ENCODE peak calls at places on chromosomes 12 and 14, in ten cellular contexts. One of them, this sample, is unnamed.

GRCh38 chr12:96294831-96295230 is 100.7 kb downstream of the ELK3 start:
- DNase-seq in fibroblast of pulmonary artery: peak
- DNase-seq in astrocyte of the spinal cord: peak
- DNase-seq in SK-N-SH: no peak
- DNase-seq in cardiac fibroblast: peak
- DNase-seq in RWPE2: no peak
- DNase-seq in A549: no peak
- DNase-seq in bronchial epithelial cell: no peak
- DNase-seq in AG09309: no peak
- DNase-seq in AG10803: peak
- DNase-seq in this sample: peak

GRCh38 chr12:22100952-22101748 is 55.1 kb downstream of the CMAS start:
- DNase-seq in fibroblast of pulmonary artery: peak
- DNase-seq in astrocyte of the spinal cord: peak
- DNase-seq in SK-N-SH: no peak
- DNase-seq in cardiac fibroblast: peak
- DNase-seq in RWPE2: no peak
- DNase-seq in A549: no peak
- DNase-seq in bronchial epithelial cell: peak
- DNase-seq in AG09309: peak
- DNase-seq in AG10803: peak
- DNase-seq in this sample: peak

GRCh38 chr12:15580431-15580830 is 208.8 kb downstream of the EPS8 start:
- DNase-seq in fibroblast of pulmonary artery: no peak
- DNase-seq in astrocyte of the spinal cord: no peak
- DNase-seq in SK-N-SH: no peak
- DNase-seq in cardiac fibroblast: no peak
- DNase-seq in RWPE2: no peak
- DNase-seq in A549: no peak
- DNase-seq in bronchial epithelial cell: no peak
- DNase-seq in AG09309: no peak
- DNase-seq in AG10803: no peak
- DNase-seq in this sample: no peak

GRCh38 chr12:92403210-92404175 is 257.8 kb upstream of the BTG1 start:
- DNase-seq in fibroblast of pulmonary artery: no peak
- DNase-seq in astrocyte of the spinal cord: no peak
- DNase-seq in SK-N-SH: no peak
- DNase-seq in cardiac fibroblast: no peak
- DNase-seq in RWPE2: no peak
- DNase-seq in A549: no peak
- DNase-seq in bronchial epithelial cell: no peak
- DNase-seq in AG09309: no peak
- DNase-seq in AG10803: no peak
- DNase-seq in this sample: no peak

GRCh38 chr12:97602315-97602714 is 139.7 kb downstream of the RMST start:
- DNase-seq in fibroblast of pulmonary artery: no peak
- DNase-seq in astrocyte of the spinal cord: no peak
- DNase-seq in SK-N-SH: no peak
- DNase-seq in cardiac fibroblast: no peak
- DNase-seq in RWPE2: no peak
- DNase-seq in A549: no peak
- DNase-seq in bronchial epithelial cell: no peak
- DNase-seq in AG09309: no peak
- DNase-seq in AG10803: no peak
- DNase-seq in this sample: no peak

GRCh38 chr12:58066296-58066695 is 124.9 kb downstream of the ATP23 start:
- DNase-seq in fibroblast of pulmonary artery: no peak
- DNase-seq in astrocyte of the spinal cord: no peak
- DNase-seq in SK-N-SH: no peak
- DNase-seq in cardiac fibroblast: no peak
- DNase-seq in RWPE2: peak
- DNase-seq in A549: no peak
- DNase-seq in bronchial epithelial cell: peak
- DNase-seq in AG09309: no peak
- DNase-seq in AG10803: no peak
- DNase-seq in this sample: no peak

GRCh38 chr14:83208346-83208745 is 1674.7 kb upstream of the SEL1L start:
- DNase-seq in fibroblast of pulmonary artery: no peak
- DNase-seq in astrocyte of the spinal cord: no peak
- DNase-seq in SK-N-SH: no peak
- DNase-seq in cardiac fibroblast: no peak
- DNase-seq in RWPE2: no peak
- DNase-seq in A549: no peak
- DNase-seq in bronchial epithelial cell: peak
- DNase-seq in AG09309: no peak
- DNase-seq in AG10803: no peak
- DNase-seq in this sample: peak

GRCh38 chr14:44453433-44454171 is 53.5 kb downstream of the FSCB start:
- DNase-seq in fibroblast of pulmonary artery: no peak
- DNase-seq in astrocyte of the spinal cord: no peak
- DNase-seq in SK-N-SH: no peak
- DNase-seq in cardiac fibroblast: no peak
- DNase-seq in RWPE2: no peak
- DNase-seq in A549: no peak
- DNase-seq in bronchial epithelial cell: no peak
- DNase-seq in AG09309: no peak
- DNase-seq in AG10803: no peak
- DNase-seq in this sample: no peak

GRCh38 chr14:95261616-95262510 is 57.8 kb downstream of the CLMN start:
- DNase-seq in fibroblast of pulmonary artery: no peak
- DNase-seq in astrocyte of the spinal cord: no peak
- DNase-seq in SK-N-SH: no peak
- DNase-seq in cardiac fibroblast: peak
- DNase-seq in RWPE2: no peak
- DNase-seq in A549: no peak
- DNase-seq in bronchial epithelial cell: peak
- DNase-seq in AG09309: no peak
- DNase-seq in AG10803: no peak
- DNase-seq in this sample: no peak

GRCh38 chr12:42987216-42987631 is 397.7 kb upstream of the PRICKLE1 start:
- DNase-seq in fibroblast of pulmonary artery: no peak
- DNase-seq in astrocyte of the spinal cord: peak
- DNase-seq in SK-N-SH: peak
- DNase-seq in cardiac fibroblast: no peak
- DNase-seq in RWPE2: no peak
- DNase-seq in A549: no peak
- DNase-seq in bronchial epithelial cell: no peak
- DNase-seq in AG09309: no peak
- DNase-seq in AG10803: peak
- DNase-seq in this sample: no peak

GRCh38 chr12:65631621-65632111 is 192.6 kb upstream of the HMGA2 start:
- DNase-seq in fibroblast of pulmonary artery: peak
- DNase-seq in astrocyte of the spinal cord: peak
- DNase-seq in SK-N-SH: no peak
- DNase-seq in cardiac fibroblast: peak
- DNase-seq in RWPE2: peak
- DNase-seq in A549: peak
- DNase-seq in bronchial epithelial cell: peak
- DNase-seq in AG09309: peak
- DNase-seq in AG10803: peak
- DNase-seq in this sample: peak

GRCh38 chr12:108683906-108684556 is 47.3 kb downstream of the CORO1C start:
- DNase-seq in fibroblast of pulmonary artery: no peak
- DNase-seq in astrocyte of the spinal cord: no peak
- DNase-seq in SK-N-SH: no peak
- DNase-seq in cardiac fibroblast: no peak
- DNase-seq in RWPE2: no peak
- DNase-seq in A549: no peak
- DNase-seq in bronchial epithelial cell: no peak
- DNase-seq in AG09309: no peak
- DNase-seq in AG10803: no peak
- DNase-seq in this sample: no peak

GRCh38 chr12:5567021-5567744 is 135.3 kb downstream of the NTF3 start:
- DNase-seq in fibroblast of pulmonary artery: no peak
- DNase-seq in astrocyte of the spinal cord: no peak
- DNase-seq in SK-N-SH: peak
- DNase-seq in cardiac fibroblast: no peak
- DNase-seq in RWPE2: no peak
- DNase-seq in A549: no peak
- DNase-seq in bronchial epithelial cell: no peak
- DNase-seq in AG09309: no peak
- DNase-seq in AG10803: no peak
- DNase-seq in this sample: no peak

DNA sequence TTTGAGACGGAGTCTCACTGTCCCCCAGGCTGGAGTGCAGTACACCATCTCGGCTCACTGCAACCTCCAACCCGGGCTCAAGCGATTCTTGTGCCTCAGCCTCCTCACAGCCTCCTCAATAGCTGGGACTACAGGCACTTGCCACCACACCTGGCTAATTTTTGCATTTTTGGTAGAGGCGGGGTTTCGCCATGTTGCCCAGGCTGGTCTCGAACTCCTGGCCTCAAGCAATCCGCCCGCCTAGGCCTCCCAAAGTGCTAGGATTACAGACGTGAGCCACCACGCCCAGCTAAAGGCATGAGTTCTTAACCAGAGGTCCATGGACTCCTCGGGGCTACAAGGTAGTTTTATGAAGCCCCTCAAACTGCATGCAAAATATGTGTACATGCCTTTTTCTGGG is 2.1 kb downstream of the SARNP start:
- DNase-seq in fibroblast of pulmonary artery: no peak
- DNase-seq in astrocyte of the spinal cord: no peak
- DNase-seq in SK-N-SH: no peak
- DNase-seq in cardiac fibroblast: no peak
- DNase-seq in RWPE2: no peak
- DNase-seq in A549: no peak
- DNase-seq in bronchial epithelial cell: no peak
- DNase-seq in AG09309: no peak
- DNase-seq in AG10803: no peak
- DNase-seq in this sample: no peak
- H3K4me3 ChIP-seq in fibroblast of pulmonary artery: peak
- H3K4me3 ChIP-seq in astrocyte of the spinal cord: no peak
- H3K4me3 ChIP-seq in SK-N-SH: no peak
- H3K4me3 ChIP-seq in cardiac fibroblast: no peak
- H3K4me3 ChIP-seq in RWPE2: no peak
- H3K4me3 ChIP-seq in A549: no peak
- H3K4me3 ChIP-seq in bronchial epithelial cell: no peak
- H3K4me3 ChIP-seq in AG09309: no peak
- H3K4me3 ChIP-seq in AG10803: peak
- H3K4me3 ChIP-seq in this sample: peak

GRCh38 chr12:12506541-12506940 is 56.1 kb downstream of the DUSP16 start:
- DNase-seq in fibroblast of pulmonary artery: peak
- DNase-seq in astrocyte of the spinal cord: peak
- DNase-seq in SK-N-SH: no peak
- DNase-seq in cardiac fibroblast: peak
- DNase-seq in RWPE2: no peak
- DNase-seq in A549: no peak
- DNase-seq in bronchial epithelial cell: no peak
- DNase-seq in AG09309: no peak
- DNase-seq in AG10803: peak
- DNase-seq in this sample: peak
- TF ChIP-seq CTCF in fibroblast of pulmonary artery: no peak
- TF ChIP-seq CTCF in astrocyte of the spinal cord: no peak
- TF ChIP-seq CTCF in SK-N-SH: no peak
- TF ChIP-seq CTCF in cardiac fibroblast: no peak
- TF ChIP-seq CTCF in RWPE2: no peak
- TF ChIP-seq CTCF in A549: no peak
- TF ChIP-seq CTCF in bronchial epithelial cell: no peak
- TF ChIP-seq CTCF in AG09309: no peak
- TF ChIP-seq CTCF in AG10803: no peak
- TF ChIP-seq CTCF in this sample: no peak

GRCh38 chr14:103122578-103123127 is 608 bp upstream of the TNFAIP2 start:
- DNase-seq in fibroblast of pulmonary artery: no peak
- DNase-seq in astrocyte of the spinal cord: no peak
- DNase-seq in SK-N-SH: peak
- DNase-seq in cardiac fibroblast: no peak
- DNase-seq in RWPE2: no peak
- DNase-seq in A549: no peak
- DNase-seq in bronchial epithelial cell: no peak
- DNase-seq in AG09309: no peak
- DNase-seq in AG10803: no peak
- DNase-seq in this sample: no peak

GRCh38 chr14:103123634-103124500 is 606 bp downstream of the TNFAIP2 start:
- DNase-seq in fibroblast of pulmonary artery: peak
- DNase-seq in astrocyte of the spinal cord: no peak
- DNase-seq in SK-N-SH: no peak
- DNase-seq in cardiac fibroblast: peak
- DNase-seq in RWPE2: no peak
- DNase-seq in A549: no peak
- DNase-seq in bronchial epithelial cell: no peak
- DNase-seq in AG09309: no peak
- DNase-seq in AG10803: peak
- DNase-seq in this sample: peak

GRCh38 chr14:103124501-103125001 is 1.3 kb downstream of the TNFAIP2 start:
- DNase-seq in fibroblast of pulmonary artery: no peak
- DNase-seq in astrocyte of the spinal cord: no peak
- DNase-seq in SK-N-SH: no peak
- DNase-seq in cardiac fibroblast: no peak
- DNase-seq in RWPE2: no peak
- DNase-seq in A549: no peak
- DNase-seq in bronchial epithelial cell: no peak
- DNase-seq in AG09309: no peak
- DNase-seq in AG10803: no peak
- DNase-seq in this sample: no peak

GRCh38 chr14:103121846-103122577 is 1.2 kb upstream of the TNFAIP2 start:
- DNase-seq in fibroblast of pulmonary artery: peak
- DNase-seq in astrocyte of the spinal cord: peak
- DNase-seq in SK-N-SH: peak
- DNase-seq in cardiac fibroblast: peak
- DNase-seq in RWPE2: peak
- DNase-seq in A549: peak
- DNase-seq in bronchial epithelial cell: no peak
- DNase-seq in AG09309: no peak
- DNase-seq in AG10803: peak
- DNase-seq in this sample: no peak

DNA sequence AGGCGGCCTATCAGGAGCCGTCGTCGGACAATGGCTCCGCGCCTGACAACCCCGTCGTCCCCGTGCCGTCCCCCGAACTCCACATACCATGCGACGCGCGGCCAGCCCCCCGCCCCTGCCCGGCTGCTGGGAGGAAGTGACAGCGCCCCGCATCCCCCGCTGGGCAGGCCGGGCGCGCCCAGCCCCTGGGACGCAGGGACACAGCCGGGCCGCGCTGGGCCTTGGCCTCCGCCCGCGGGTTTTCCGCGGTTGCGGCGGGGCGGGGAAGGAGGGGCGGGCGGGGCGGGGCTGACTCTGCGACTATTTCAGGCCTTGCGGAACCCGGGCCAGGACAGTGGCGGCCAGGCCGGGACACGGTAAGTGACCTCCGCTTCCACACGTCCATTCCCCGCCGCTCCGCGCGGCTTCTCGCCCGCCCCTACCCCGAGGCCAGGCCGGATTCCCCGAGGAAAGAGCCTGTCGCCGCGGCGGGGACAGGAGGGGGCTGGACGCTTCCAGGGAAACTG is at the start of gene TNFAIP2:
- DNase-seq in fibroblast of pulmonary artery: no peak
- DNase-seq in astrocyte of the spinal cord: no peak
- DNase-seq in SK-N-SH: no peak
- DNase-seq in cardiac fibroblast: peak
- DNase-seq in RWPE2: no peak
- DNase-seq in A549: no peak
- DNase-seq in bronchial epithelial cell: no peak
- DNase-seq in AG09309: no peak
- DNase-seq in AG10803: peak
- DNase-seq in this sample: no peak
- H3K4me3 ChIP-seq in fibroblast of pulmonary artery: peak
- H3K4me3 ChIP-seq in astrocyte of the spinal cord: peak
- H3K4me3 ChIP-seq in SK-N-SH: no peak
- H3K4me3 ChIP-seq in cardiac fibroblast: peak
- H3K4me3 ChIP-seq in RWPE2: peak
- H3K4me3 ChIP-seq in A549: peak
- H3K4me3 ChIP-seq in bronchial epithelial cell: peak
- H3K4me3 ChIP-seq in AG09309: peak
- H3K4me3 ChIP-seq in AG10803: peak
- H3K4me3 ChIP-seq in this sample: peak

GRCh38 chr14:22434030-22434429 is 155.0 kb downstream of the DAD1 start:
- DNase-seq in fibroblast of pulmonary artery: no peak
- DNase-seq in astrocyte of the spinal cord: no peak
- DNase-seq in SK-N-SH: no peak
- DNase-seq in cardiac fibroblast: no peak
- DNase-seq in RWPE2: no peak
- DNase-seq in A549: no peak
- DNase-seq in bronchial epithelial cell: no peak
- DNase-seq in AG09309: no peak
- DNase-seq in AG10803: no peak
- DNase-seq in this sample: no peak
- TF ChIP-seq CTCF in fibroblast of pulmonary artery: peak
- TF ChIP-seq CTCF in astrocyte of the spinal cord: no peak
- TF ChIP-seq CTCF in SK-N-SH: peak
- TF ChIP-seq CTCF in cardiac fibroblast: no peak
- TF ChIP-seq CTCF in RWPE2: no peak
- TF ChIP-seq CTCF in A549: no peak
- TF ChIP-seq CTCF in bronchial epithelial cell: no peak
- TF ChIP-seq CTCF in AG09309: no peak
- TF ChIP-seq CTCF in AG10803: peak
- TF ChIP-seq CTCF in this sample: no peak

This sample was measured in foreskin fibroblast.